ENCODE peak calls at places on chromosomes 11 and 22, in nine cellular contexts. One of them, this sample, is unnamed.

GRCh38 chr22:47836957-47837356 is 1074.5 kb downstream of the TBC1D22A start:
- DNase-seq in NCI-H2081: no peak
- DNase-seq in neuronal stem cell: no peak
- DNase-seq in GM03348: no peak
- DNase-seq in coronary artery: peak; percentile 47
- DNase-seq in endodermal cell: no peak
- DNase-seq in activated T-cell treated with anti-CD3 and anti-CD28 coated beads for 1 hour: no peak
- DNase-seq in EH: peak; percentile 2
- DNase-seq in GM04504: no peak
- DNase-seq in this sample: no peak

GRCh38 chr11:116312560-116313340 is 460.0 kb downstream of the BUD13 start:
- DNase-seq in NCI-H2081: peak; percentile 88
- DNase-seq in neuronal stem cell: no peak
- DNase-seq in GM03348: no peak
- DNase-seq in coronary artery: no peak
- DNase-seq in endodermal cell: no peak
- DNase-seq in activated T-cell treated with anti-CD3 and anti-CD28 coated beads for 1 hour: no peak
- DNase-seq in EH: no peak
- DNase-seq in GM04504: no peak
- DNase-seq in this sample: peak; percentile 74

GRCh38 chr22:41963453-41964105 is 5.7 kb upstream of the SEPTIN3 start:
- DNase-seq in NCI-H2081: no peak
- DNase-seq in neuronal stem cell: no peak
- DNase-seq in GM03348: no peak
- DNase-seq in coronary artery: no peak
- DNase-seq in endodermal cell: peak; percentile 70
- DNase-seq in activated T-cell treated with anti-CD3 and anti-CD28 coated beads for 1 hour: no peak
- DNase-seq in EH: no peak
- DNase-seq in GM04504: no peak
- DNase-seq in this sample: no peak

GRCh38 chr11:131985769-131986393 is 615.5 kb downstream of the NTM start:
- DNase-seq in NCI-H2081: no peak
- DNase-seq in neuronal stem cell: no peak
- DNase-seq in GM03348: no peak
- DNase-seq in coronary artery: no peak
- DNase-seq in endodermal cell: no peak
- DNase-seq in activated T-cell treated with anti-CD3 and anti-CD28 coated beads for 1 hour: no peak
- DNase-seq in EH: no peak
- DNase-seq in GM04504: no peak
- DNase-seq in this sample: no peak

GRCh38 chr11:62712861-62713260 is 5.4 kb downstream of the GNG3 start:
- DNase-seq in NCI-H2081: no peak
- DNase-seq in neuronal stem cell: no peak
- DNase-seq in GM03348: no peak
- DNase-seq in coronary artery: no peak
- DNase-seq in endodermal cell: no peak
- DNase-seq in activated T-cell treated with anti-CD3 and anti-CD28 coated beads for 1 hour: no peak
- DNase-seq in EH: no peak
- DNase-seq in GM04504: no peak
- DNase-seq in this sample: no peak

GRCh38 chr11:127461575-127462344 is 461.2 kb upstream of the KIRREL3 start:
- DNase-seq in NCI-H2081: no peak
- DNase-seq in neuronal stem cell: peak; percentile 14
- DNase-seq in GM03348: no peak
- DNase-seq in coronary artery: no peak
- DNase-seq in endodermal cell: no peak
- DNase-seq in activated T-cell treated with anti-CD3 and anti-CD28 coated beads for 1 hour: no peak
- DNase-seq in EH: no peak
- DNase-seq in GM04504: no peak
- DNase-seq in this sample: no peak

GRCh38 chr11:129814244-129814992 is 1.2 kb upstream of the TMEM45B start:
- DNase-seq in NCI-H2081: no peak
- DNase-seq in neuronal stem cell: no peak
- DNase-seq in GM03348: no peak
- DNase-seq in coronary artery: no peak
- DNase-seq in endodermal cell: peak; percentile 55
- DNase-seq in activated T-cell treated with anti-CD3 and anti-CD28 coated beads for 1 hour: peak; percentile 69
- DNase-seq in EH: no peak
- DNase-seq in GM04504: no peak
- DNase-seq in this sample: no peak

GRCh38 chr11:45045692-45046471 is 95.2 kb upstream of the TP53I11 start:
- DNase-seq in NCI-H2081: no peak
- DNase-seq in neuronal stem cell: no peak
- DNase-seq in GM03348: peak; percentile 85
- DNase-seq in coronary artery: no peak
- DNase-seq in endodermal cell: no peak
- DNase-seq in activated T-cell treated with anti-CD3 and anti-CD28 coated beads for 1 hour: no peak
- DNase-seq in EH: peak; percentile 55
- DNase-seq in GM04504: peak; percentile 40
- DNase-seq in this sample: no peak

GRCh38 chr11:76206077-76206326 is 300 bp downstream of the WNT11 start:
- DNase-seq in NCI-H2081: no peak
- DNase-seq in neuronal stem cell: no peak
- DNase-seq in GM03348: no peak
- DNase-seq in coronary artery: no peak
- DNase-seq in endodermal cell: no peak
- DNase-seq in activated T-cell treated with anti-CD3 and anti-CD28 coated beads for 1 hour: no peak
- DNase-seq in EH: no peak
- DNase-seq in GM04504: no peak
- DNase-seq in this sample: no peak

GRCh38 chr11:59849129-59849528 is 3.8 kb upstream of the CBLIF start:
- DNase-seq in NCI-H2081: no peak
- DNase-seq in neuronal stem cell: no peak
- DNase-seq in GM03348: no peak
- DNase-seq in coronary artery: no peak
- DNase-seq in endodermal cell: no peak
- DNase-seq in activated T-cell treated with anti-CD3 and anti-CD28 coated beads for 1 hour: no peak
- DNase-seq in EH: no peak
- DNase-seq in GM04504: no peak
- DNase-seq in this sample: no peak

GRCh38 chr11:15903246-15903645 is 453.1 kb downstream of the SOX6 start:
- DNase-seq in NCI-H2081: no peak
- DNase-seq in neuronal stem cell: no peak
- DNase-seq in GM03348: no peak
- DNase-seq in coronary artery: no peak
- DNase-seq in endodermal cell: no peak
- DNase-seq in activated T-cell treated with anti-CD3 and anti-CD28 coated beads for 1 hour: no peak
- DNase-seq in EH: peak; percentile 44
- DNase-seq in GM04504: no peak
- DNase-seq in this sample: no peak

GRCh38 chr11:36469881-36470802 is 39.9 kb downstream of the TRAF6 start:
- DNase-seq in NCI-H2081: no peak
- DNase-seq in neuronal stem cell: no peak
- DNase-seq in GM03348: peak; percentile 30
- DNase-seq in coronary artery: no peak
- DNase-seq in endodermal cell: no peak
- DNase-seq in activated T-cell treated with anti-CD3 and anti-CD28 coated beads for 1 hour: no peak
- DNase-seq in EH: peak; percentile 74
- DNase-seq in GM04504: no peak
- DNase-seq in this sample: no peak

GRCh38 chr11:43130616-43131015 is 181.2 kb upstream of the API5 start:
- DNase-seq in NCI-H2081: no peak
- DNase-seq in neuronal stem cell: peak; percentile 29
- DNase-seq in GM03348: no peak
- DNase-seq in coronary artery: no peak
- DNase-seq in endodermal cell: peak; percentile 72
- DNase-seq in activated T-cell treated with anti-CD3 and anti-CD28 coated beads for 1 hour: no peak
- DNase-seq in EH: no peak
- DNase-seq in GM04504: no peak
- DNase-seq in this sample: peak; percentile 36

GRCh38 chr11:43868852-43869567 is 11.6 kb upstream of the ALKBH3 start:
- DNase-seq in NCI-H2081: no peak
- DNase-seq in neuronal stem cell: no peak
- DNase-seq in GM03348: peak; percentile 78
- DNase-seq in coronary artery: no peak
- DNase-seq in endodermal cell: no peak
- DNase-seq in activated T-cell treated with anti-CD3 and anti-CD28 coated beads for 1 hour: no peak
- DNase-seq in EH: peak; percentile 82
- DNase-seq in GM04504: peak; percentile 59
- DNase-seq in this sample: peak; percentile 84

GRCh38 chr11:65776196-65776595 is 4.6 kb downstream of the AP5B1 start:
- DNase-seq in NCI-H2081: no peak
- DNase-seq in neuronal stem cell: no peak
- DNase-seq in GM03348: peak; percentile 2
- DNase-seq in coronary artery: peak; percentile 73
- DNase-seq in endodermal cell: no peak
- DNase-seq in activated T-cell treated with anti-CD3 and anti-CD28 coated beads for 1 hour: no peak
- DNase-seq in EH: no peak
- DNase-seq in GM04504: no peak
- DNase-seq in this sample: no peak

GRCh38 chr11:76466666-76467065 is 21.8 kb downstream of the EMSY start:
- DNase-seq in NCI-H2081: no peak
- DNase-seq in neuronal stem cell: no peak
- DNase-seq in GM03348: no peak
- DNase-seq in coronary artery: no peak
- DNase-seq in endodermal cell: no peak
- DNase-seq in activated T-cell treated with anti-CD3 and anti-CD28 coated beads for 1 hour: no peak
- DNase-seq in EH: no peak
- DNase-seq in GM04504: no peak
- DNase-seq in this sample: no peak

GRCh38 chr11:90204832-90205646 is 17.8 kb downstream of the CHORDC1 start:
- DNase-seq in NCI-H2081: peak; percentile 13
- DNase-seq in neuronal stem cell: peak; percentile 54
- DNase-seq in GM03348: peak; percentile 62
- DNase-seq in coronary artery: no peak
- DNase-seq in endodermal cell: no peak
- DNase-seq in activated T-cell treated with anti-CD3 and anti-CD28 coated beads for 1 hour: no peak
- DNase-seq in EH: peak; percentile 60
- DNase-seq in GM04504: no peak
- DNase-seq in this sample: peak; percentile 10

GRCh38 chr11:33533668-33534067 is 167.0 kb downstream of the C11orf91 start:
- DNase-seq in NCI-H2081: no peak
- DNase-seq in neuronal stem cell: no peak
- DNase-seq in GM03348: peak; percentile 15
- DNase-seq in coronary artery: no peak
- DNase-seq in endodermal cell: no peak
- DNase-seq in activated T-cell treated with anti-CD3 and anti-CD28 coated beads for 1 hour: no peak
- DNase-seq in EH: peak; percentile 48
- DNase-seq in GM04504: no peak
- DNase-seq in this sample: no peak

GRCh38 chr22:17780116-17780740 is 6.0 kb upstream of the BID start:
- DNase-seq in NCI-H2081: no peak
- DNase-seq in neuronal stem cell: no peak
- DNase-seq in GM03348: no peak
- DNase-seq in coronary artery: no peak
- DNase-seq in endodermal cell: no peak
- DNase-seq in activated T-cell treated with anti-CD3 and anti-CD28 coated beads for 1 hour: no peak
- DNase-seq in EH: no peak
- DNase-seq in GM04504: no peak
- DNase-seq in this sample: no peak

GRCh38 chr11:40421187-40421586 is 1038.3 kb downstream of the LRRC4C start:
- DNase-seq in NCI-H2081: no peak
- DNase-seq in neuronal stem cell: no peak
- DNase-seq in GM03348: no peak
- DNase-seq in coronary artery: no peak
- DNase-seq in endodermal cell: no peak
- DNase-seq in activated T-cell treated with anti-CD3 and anti-CD28 coated beads for 1 hour: no peak
- DNase-seq in EH: no peak
- DNase-seq in GM04504: no peak
- DNase-seq in this sample: no peak

This sample was measured in DMS153.